ENCODE peak calls at places on chromosomes 7 and 10, in nine cellular contexts. One of them, this sample, is unnamed.
A peak's percentile ranks its signal among the peaks of the same experiment; 100 is the strongest.

GRCh38 chr10:86755740-86756510 is 494 bp upstream of the BMPR1A start:
- DNase-seq in Calu3: peak; percentile 91
- DNase-seq in neural crest cell: peak; percentile 52
- DNase-seq in stimulated activated CD4-positive, alpha-beta T cell treated with anti-CD3 and anti-CD28 coated beads, TNF-alpha, amount 100 ng/mL, for 4 hours: peak; percentile 83
- DNase-seq in MCF 10A: peak; percentile 67
- DNase-seq in fibroblast of pulmonary artery: peak; percentile 80
- DNase-seq in NCI-H187: no peak
- DNase-seq in activated CD4-positive, CD25-positive, alpha-beta regulatory T cell treated with anti-CD3 and anti-CD28 coated beads, Interleukin-2, amount 50 U/mL, for 72 hours: peak; percentile 92
- DNase-seq in activated CD8-positive, alpha-beta memory T cell treated with anti-CD3 and anti-CD28 coated beads, Interleukin-2, amount 50 U/mL, for 48 hours: peak; percentile 93
- DNase-seq in this sample: peak; percentile 49

GRCh38 chr10:80442879-80443278 is 11.2 kb upstream of the TSPAN14 start:
- DNase-seq in Calu3: no peak
- DNase-seq in neural crest cell: no peak
- DNase-seq in stimulated activated CD4-positive, alpha-beta T cell treated with anti-CD3 and anti-CD28 coated beads, TNF-alpha, amount 100 ng/mL, for 4 hours: no peak
- DNase-seq in MCF 10A: no peak
- DNase-seq in fibroblast of pulmonary artery: no peak
- DNase-seq in NCI-H187: no peak
- DNase-seq in activated CD4-positive, CD25-positive, alpha-beta regulatory T cell treated with anti-CD3 and anti-CD28 coated beads, Interleukin-2, amount 50 U/mL, for 72 hours: no peak
- DNase-seq in activated CD8-positive, alpha-beta memory T cell treated with anti-CD3 and anti-CD28 coated beads, Interleukin-2, amount 50 U/mL, for 48 hours: no peak
- DNase-seq in this sample: no peak

GRCh38 chr7:55052726-55053431 is 34.1 kb downstream of the EGFR start:
- DNase-seq in Calu3: no peak
- DNase-seq in neural crest cell: no peak
- DNase-seq in stimulated activated CD4-positive, alpha-beta T cell treated with anti-CD3 and anti-CD28 coated beads, TNF-alpha, amount 100 ng/mL, for 4 hours: no peak
- DNase-seq in MCF 10A: no peak
- DNase-seq in fibroblast of pulmonary artery: no peak
- DNase-seq in NCI-H187: no peak
- DNase-seq in activated CD4-positive, CD25-positive, alpha-beta regulatory T cell treated with anti-CD3 and anti-CD28 coated beads, Interleukin-2, amount 50 U/mL, for 72 hours: no peak
- DNase-seq in activated CD8-positive, alpha-beta memory T cell treated with anti-CD3 and anti-CD28 coated beads, Interleukin-2, amount 50 U/mL, for 48 hours: no peak
- DNase-seq in this sample: peak; percentile 75

GRCh38 chr7:138935438-138936079 is 45.6 kb downstream of the KIAA1549 start:
- DNase-seq in Calu3: peak; percentile 47
- DNase-seq in neural crest cell: no peak
- DNase-seq in stimulated activated CD4-positive, alpha-beta T cell treated with anti-CD3 and anti-CD28 coated beads, TNF-alpha, amount 100 ng/mL, for 4 hours: no peak
- DNase-seq in MCF 10A: peak; percentile 87
- DNase-seq in fibroblast of pulmonary artery: peak; percentile 77
- DNase-seq in NCI-H187: peak; percentile 36
- DNase-seq in activated CD4-positive, CD25-positive, alpha-beta regulatory T cell treated with anti-CD3 and anti-CD28 coated beads, Interleukin-2, amount 50 U/mL, for 72 hours: no peak
- DNase-seq in activated CD8-positive, alpha-beta memory T cell treated with anti-CD3 and anti-CD28 coated beads, Interleukin-2, amount 50 U/mL, for 48 hours: no peak
- DNase-seq in this sample: no peak

GRCh38 chr10:46080886-46081285 is 34.8 kb upstream of the MSMB start:
- DNase-seq in Calu3: no peak
- DNase-seq in neural crest cell: no peak
- DNase-seq in stimulated activated CD4-positive, alpha-beta T cell treated with anti-CD3 and anti-CD28 coated beads, TNF-alpha, amount 100 ng/mL, for 4 hours: no peak
- DNase-seq in MCF 10A: no peak
- DNase-seq in fibroblast of pulmonary artery: no peak
- DNase-seq in NCI-H187: no peak
- DNase-seq in activated CD4-positive, CD25-positive, alpha-beta regulatory T cell treated with anti-CD3 and anti-CD28 coated beads, Interleukin-2, amount 50 U/mL, for 72 hours: no peak
- DNase-seq in activated CD8-positive, alpha-beta memory T cell treated with anti-CD3 and anti-CD28 coated beads, Interleukin-2, amount 50 U/mL, for 48 hours: no peak
- DNase-seq in this sample: no peak

GRCh38 chr10:49183596-49184542 is 4.3 kb downstream of the TMEM273 start:
- DNase-seq in Calu3: no peak
- DNase-seq in neural crest cell: no peak
- DNase-seq in stimulated activated CD4-positive, alpha-beta T cell treated with anti-CD3 and anti-CD28 coated beads, TNF-alpha, amount 100 ng/mL, for 4 hours: no peak
- DNase-seq in MCF 10A: no peak
- DNase-seq in fibroblast of pulmonary artery: peak; percentile 21
- DNase-seq in NCI-H187: no peak
- DNase-seq in activated CD4-positive, CD25-positive, alpha-beta regulatory T cell treated with anti-CD3 and anti-CD28 coated beads, Interleukin-2, amount 50 U/mL, for 72 hours: no peak
- DNase-seq in activated CD8-positive, alpha-beta memory T cell treated with anti-CD3 and anti-CD28 coated beads, Interleukin-2, amount 50 U/mL, for 48 hours: peak; percentile 63
- DNase-seq in this sample: no peak

GRCh38 chr7:1397491-1398327 is 61.6 kb downstream of the MICALL2 start:
- DNase-seq in Calu3: no peak
- DNase-seq in neural crest cell: no peak
- DNase-seq in stimulated activated CD4-positive, alpha-beta T cell treated with anti-CD3 and anti-CD28 coated beads, TNF-alpha, amount 100 ng/mL, for 4 hours: no peak
- DNase-seq in MCF 10A: peak; percentile 81
- DNase-seq in fibroblast of pulmonary artery: peak; percentile 77
- DNase-seq in NCI-H187: no peak
- DNase-seq in activated CD4-positive, CD25-positive, alpha-beta regulatory T cell treated with anti-CD3 and anti-CD28 coated beads, Interleukin-2, amount 50 U/mL, for 72 hours: no peak
- DNase-seq in activated CD8-positive, alpha-beta memory T cell treated with anti-CD3 and anti-CD28 coated beads, Interleukin-2, amount 50 U/mL, for 48 hours: no peak
- DNase-seq in this sample: no peak

GRCh38 chr7:42645906-42646305 is 266.0 kb downstream of the C7orf25 start:
- DNase-seq in Calu3: no peak
- DNase-seq in neural crest cell: no peak
- DNase-seq in stimulated activated CD4-positive, alpha-beta T cell treated with anti-CD3 and anti-CD28 coated beads, TNF-alpha, amount 100 ng/mL, for 4 hours: no peak
- DNase-seq in MCF 10A: peak; percentile 24
- DNase-seq in fibroblast of pulmonary artery: peak; percentile 53
- DNase-seq in NCI-H187: no peak
- DNase-seq in activated CD4-positive, CD25-positive, alpha-beta regulatory T cell treated with anti-CD3 and anti-CD28 coated beads, Interleukin-2, amount 50 U/mL, for 72 hours: no peak
- DNase-seq in activated CD8-positive, alpha-beta memory T cell treated with anti-CD3 and anti-CD28 coated beads, Interleukin-2, amount 50 U/mL, for 48 hours: no peak
- DNase-seq in this sample: no peak

GRCh38 chr10:43128958-43129706 is 9.1 kb upstream of the CSGALNACT2 start:
- DNase-seq in Calu3: no peak
- DNase-seq in neural crest cell: no peak
- DNase-seq in stimulated activated CD4-positive, alpha-beta T cell treated with anti-CD3 and anti-CD28 coated beads, TNF-alpha, amount 100 ng/mL, for 4 hours: no peak
- DNase-seq in MCF 10A: peak; percentile 78
- DNase-seq in fibroblast of pulmonary artery: peak; percentile 95
- DNase-seq in NCI-H187: no peak
- DNase-seq in activated CD4-positive, CD25-positive, alpha-beta regulatory T cell treated with anti-CD3 and anti-CD28 coated beads, Interleukin-2, amount 50 U/mL, for 72 hours: no peak
- DNase-seq in activated CD8-positive, alpha-beta memory T cell treated with anti-CD3 and anti-CD28 coated beads, Interleukin-2, amount 50 U/mL, for 48 hours: no peak
- DNase-seq in this sample: peak; percentile 75

GRCh38 chr10:81576336-81576735 is 298.7 kb upstream of the NRG3 start:
- DNase-seq in Calu3: no peak
- DNase-seq in neural crest cell: no peak
- DNase-seq in stimulated activated CD4-positive, alpha-beta T cell treated with anti-CD3 and anti-CD28 coated beads, TNF-alpha, amount 100 ng/mL, for 4 hours: no peak
- DNase-seq in MCF 10A: peak; percentile 44
- DNase-seq in fibroblast of pulmonary artery: no peak
- DNase-seq in NCI-H187: no peak
- DNase-seq in activated CD4-positive, CD25-positive, alpha-beta regulatory T cell treated with anti-CD3 and anti-CD28 coated beads, Interleukin-2, amount 50 U/mL, for 72 hours: no peak
- DNase-seq in activated CD8-positive, alpha-beta memory T cell treated with anti-CD3 and anti-CD28 coated beads, Interleukin-2, amount 50 U/mL, for 48 hours: no peak
- DNase-seq in this sample: no peak

GRCh38 chr7:127582361-127582760 is 3.0 kb downstream of the GCC1 start:
- DNase-seq in Calu3: no peak
- DNase-seq in neural crest cell: no peak
- DNase-seq in stimulated activated CD4-positive, alpha-beta T cell treated with anti-CD3 and anti-CD28 coated beads, TNF-alpha, amount 100 ng/mL, for 4 hours: no peak
- DNase-seq in MCF 10A: no peak
- DNase-seq in fibroblast of pulmonary artery: peak; percentile 59
- DNase-seq in NCI-H187: no peak
- DNase-seq in activated CD4-positive, CD25-positive, alpha-beta regulatory T cell treated with anti-CD3 and anti-CD28 coated beads, Interleukin-2, amount 50 U/mL, for 72 hours: no peak
- DNase-seq in activated CD8-positive, alpha-beta memory T cell treated with anti-CD3 and anti-CD28 coated beads, Interleukin-2, amount 50 U/mL, for 48 hours: no peak
- DNase-seq in this sample: peak; percentile 38

GRCh38 chr10:13054844-13055243 is 45.1 kb upstream of the OPTN start:
- DNase-seq in Calu3: no peak
- DNase-seq in neural crest cell: no peak
- DNase-seq in stimulated activated CD4-positive, alpha-beta T cell treated with anti-CD3 and anti-CD28 coated beads, TNF-alpha, amount 100 ng/mL, for 4 hours: no peak
- DNase-seq in MCF 10A: no peak
- DNase-seq in fibroblast of pulmonary artery: no peak
- DNase-seq in NCI-H187: no peak
- DNase-seq in activated CD4-positive, CD25-positive, alpha-beta regulatory T cell treated with anti-CD3 and anti-CD28 coated beads, Interleukin-2, amount 50 U/mL, for 72 hours: no peak
- DNase-seq in activated CD8-positive, alpha-beta memory T cell treated with anti-CD3 and anti-CD28 coated beads, Interleukin-2, amount 50 U/mL, for 48 hours: no peak
- DNase-seq in this sample: no peak

GRCh38 chr10:124992462-124993344 is 50.8 kb downstream of the ZRANB1 start:
- DNase-seq in Calu3: peak; percentile 56
- DNase-seq in neural crest cell: peak; percentile 68
- DNase-seq in stimulated activated CD4-positive, alpha-beta T cell treated with anti-CD3 and anti-CD28 coated beads, TNF-alpha, amount 100 ng/mL, for 4 hours: no peak
- DNase-seq in MCF 10A: peak; percentile 68
- DNase-seq in fibroblast of pulmonary artery: peak; percentile 70
- DNase-seq in NCI-H187: no peak
- DNase-seq in activated CD4-positive, CD25-positive, alpha-beta regulatory T cell treated with anti-CD3 and anti-CD28 coated beads, Interleukin-2, amount 50 U/mL, for 72 hours: peak; percentile 30
- DNase-seq in activated CD8-positive, alpha-beta memory T cell treated with anti-CD3 and anti-CD28 coated beads, Interleukin-2, amount 50 U/mL, for 48 hours: no peak
- DNase-seq in this sample: no peak

GRCh38 chr10:71868192-71868697 is 17.2 kb upstream of the PSAP start:
- DNase-seq in Calu3: peak; percentile 80
- DNase-seq in neural crest cell: no peak
- DNase-seq in stimulated activated CD4-positive, alpha-beta T cell treated with anti-CD3 and anti-CD28 coated beads, TNF-alpha, amount 100 ng/mL, for 4 hours: no peak
- DNase-seq in MCF 10A: peak; percentile 91
- DNase-seq in fibroblast of pulmonary artery: peak; percentile 72
- DNase-seq in NCI-H187: no peak
- DNase-seq in activated CD4-positive, CD25-positive, alpha-beta regulatory T cell treated with anti-CD3 and anti-CD28 coated beads, Interleukin-2, amount 50 U/mL, for 72 hours: no peak
- DNase-seq in activated CD8-positive, alpha-beta memory T cell treated with anti-CD3 and anti-CD28 coated beads, Interleukin-2, amount 50 U/mL, for 48 hours: no peak
- DNase-seq in this sample: no peak

GRCh38 chr7:117132385-117133120 is 179.3 kb downstream of the ST7 start:
- DNase-seq in Calu3: no peak
- DNase-seq in neural crest cell: no peak
- DNase-seq in stimulated activated CD4-positive, alpha-beta T cell treated with anti-CD3 and anti-CD28 coated beads, TNF-alpha, amount 100 ng/mL, for 4 hours: no peak
- DNase-seq in MCF 10A: peak; percentile 81
- DNase-seq in fibroblast of pulmonary artery: peak; percentile 86
- DNase-seq in NCI-H187: no peak
- DNase-seq in activated CD4-positive, CD25-positive, alpha-beta regulatory T cell treated with anti-CD3 and anti-CD28 coated beads, Interleukin-2, amount 50 U/mL, for 72 hours: no peak
- DNase-seq in activated CD8-positive, alpha-beta memory T cell treated with anti-CD3 and anti-CD28 coated beads, Interleukin-2, amount 50 U/mL, for 48 hours: no peak
- DNase-seq in this sample: no peak